ENCODE peak calls at places on chromosomes 11 and 22, in five cellular contexts. L is A549, X is HCT116, Q is GM23338, C is HepG2. Z is an unnamed sample.

GRCh38 chr22:42863349-42863911 is 6.4 kb upstream of the ARFGAP3 start:
- DNase-seq in L (peak), X (peak), Q (no peak), C (no peak), Z (no peak)

GRCh38 chr22:44645531-44645930 is 56.5 kb upstream of the PRR5 start:
- DNase-seq in L (no peak), X (no peak), Q (no peak), C (no peak), Z (peak)

GRCh38 chr22:22871536-22872278 is 15.9 kb upstream of the IGLL5 start:
- DNase-seq in L (no peak), X (no peak), Q (no peak), C (no peak), Z (no peak)

GRCh38 chr11:112756166-112756565 is 205.1 kb upstream of the NCAM1 start:
- DNase-seq in L (no peak), X (no peak), Q (no peak), C (no peak), Z (no peak)

GRCh38 chr11:125569913-125570621 is 790 bp downstream of the EI24 start:
- DNase-seq in L (no peak), X (no peak), Q (peak), C (no peak), Z (peak)

GRCh38 chr11:95912902-95913560 is 10.9 kb downstream of the MTMR2 start:
- DNase-seq in L (no peak), X (no peak), Q (no peak), C (no peak), Z (no peak)

GRCh38 chr11:23288001-23288783 is 427.9 kb upstream of the CCDC179 start:
- DNase-seq in L (no peak), X (no peak), Q (no peak), C (no peak), Z (no peak)

GRCh38 chr11:84558085-84558905 is 1068.8 kb downstream of the DLG2 start:
- DNase-seq in L (peak), X (peak), Q (peak), C (peak), Z (peak)

GRCh38 chr11:105151936-105152554 is 12.5 kb upstream of the CARD18 start:
- DNase-seq in L (no peak), X (no peak), Q (no peak), C (no peak), Z (no peak)

GRCh38 chr11:61657566-61657965 is 22.6 kb upstream of the DAGLA start:
- DNase-seq in L (no peak), X (no peak), Q (no peak), C (peak), Z (no peak)

GRCh38 chr22:46280063-46280817 is 12.4 kb downstream of the TTC38 start:
- DNase-seq in L (no peak), X (no peak), Q (no peak), C (no peak), Z (no peak)

GRCh38 chr11:17735823-17736772 is 1.5 kb downstream of the KCNC1 start:
- DNase-seq in L (no peak), X (no peak), Q (peak), C (no peak), Z (peak)

GRCh38 chr11:133934599-133935550 is 21.9 kb downstream of the IGSF9B start:
- DNase-seq in L (peak), X (peak), Q (no peak), C (peak), Z (peak)

GRCh38 chr11:33722579-33723234 is 13.5 kb downstream of the CD59 start:
- DNase-seq in L (peak), X (no peak), Q (no peak), C (no peak), Z (no peak)

GRCh38 chr11:83583953-83584352 is 297.8 kb upstream of the CCDC90B start:
- DNase-seq in L (no peak), X (no peak), Q (no peak), C (no peak), Z (no peak)

GRCh38 chr11:61838501-61838900 is 10.4 kb downstream of the FADS2 start:
- DNase-seq in L (no peak), X (no peak), Q (no peak), C (no peak), Z (no peak)

GRCh38 chr22:28792491-28793383 is 7.6 kb downstream of the XBP1 start:
- DNase-seq in L (no peak), X (no peak), Q (peak), C (no peak), Z (no peak)

GRCh38 chr22:43342347-43343261 is 568 bp downstream of the SCUBE1 start:
- DNase-seq in L (no peak), X (no peak), Q (peak), C (no peak), Z (peak)

GRCh38 chr11:119726150-119726553 is 2.8 kb downstream of the NECTIN1 start:
- DNase-seq in L (no peak), X (no peak), Q (no peak), C (no peak), Z (no peak)

GRCh38 chr11:65489061-65489705 is 9.7 kb upstream of the MALAT1 start:
- DNase-seq in L (peak), X (no peak), Q (peak), C (peak), Z (no peak)

GRCh38 chr22:36364255-36365019 is 23.3 kb downstream of the MYH9 start:
- DNase-seq in L (no peak), X (no peak), Q (no peak), C (no peak), Z (no peak)

GRCh38 chr11:66457826-66458225 is 8.9 kb upstream of the PELI3 start:
- DNase-seq in L (no peak), X (no peak), Q (no peak), C (no peak), Z (no peak)

GRCh38 chr11:130323452-130324448 is 9.0 kb upstream of the ZBTB44 start:
- DNase-seq in L (no peak), X (no peak), Q (no peak), C (no peak), Z (no peak)

GRCh38 chr11:118081241-118081958 is 4.5 kb downstream of the TMPRSS4 start:
- DNase-seq in L (no peak), X (no peak), Q (no peak), C (no peak), Z (no peak)

GRCh38 chr22:41920271-41920976 is 5.5 kb upstream of the SHISA8 start:
- DNase-seq in L (no peak), X (no peak), Q (no peak), C (no peak), Z (no peak)

GRCh38 chr11:7348432-7349298 is 97.0 kb downstream of the SYT9 start:
- DNase-seq in L (no peak), X (no peak), Q (peak), C (no peak), Z (peak)

GRCh38 chr11:64531906-64532312 is 59.1 kb upstream of the SLC22A12 start:
- DNase-seq in L (no peak), X (no peak), Q (no peak), C (no peak), Z (no peak)

GRCh38 chr22:33919591-33920501 is at the start of gene LARGE1:
- DNase-seq in L (peak), X (no peak), Q (peak), C (peak), Z (peak)

GRCh38 chr22:17578129-17578754 is 14.9 kb downstream of the SLC25A18 start:
- DNase-seq in L (no peak), X (no peak), Q (no peak), C (peak), Z (no peak)
- TF ChIP-seq REST in L (no peak), X (no peak), Q (no peak), C (no peak), Z (no peak)

GRCh38 chr22:39242809-39243442 is 1.9 kb downstream of the PDGFB start:
- DNase-seq in L (no peak), X (no peak), Q (peak), C (peak), Z (no peak)
- TF ChIP-seq REST in L (no peak), X (no peak), Q (no peak), C (no peak), Z (no peak)

DNA sequence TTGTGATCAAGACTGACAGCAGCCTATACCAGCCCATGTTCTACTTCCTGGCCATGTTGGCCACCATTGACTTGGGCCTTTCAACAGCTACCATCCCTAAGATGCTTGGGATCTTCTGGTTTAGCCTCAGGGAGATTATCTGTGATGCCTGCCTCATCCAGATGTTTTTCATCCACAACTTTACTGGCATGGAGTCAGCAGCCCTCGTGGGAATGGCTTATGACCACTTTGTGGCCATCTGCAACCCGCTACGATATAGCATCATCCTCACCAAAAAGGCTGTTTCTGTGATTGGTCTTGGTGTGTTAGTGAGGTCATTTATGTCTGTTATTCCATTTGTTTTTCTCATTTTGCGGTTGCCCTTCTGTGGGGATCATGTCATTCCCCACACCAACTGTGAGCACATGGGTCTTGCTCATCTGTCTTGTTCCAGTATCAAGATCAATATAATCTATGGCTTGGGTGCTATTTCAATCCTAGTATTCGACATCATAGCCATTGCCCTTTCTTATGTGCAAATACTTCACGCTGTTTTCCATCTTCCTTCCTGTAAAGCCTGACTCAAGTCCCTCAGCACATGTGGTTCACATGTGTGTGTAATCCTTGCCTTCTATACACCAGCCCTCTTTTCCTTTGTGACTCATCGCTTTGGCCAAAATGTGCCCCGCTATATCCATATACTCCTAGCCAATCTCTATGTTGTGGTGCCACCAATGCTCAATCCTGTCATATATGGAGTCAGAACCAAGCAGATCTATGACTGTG is 23.6 kb downstream of the OR52E1 start:
- DNase-seq in L (no peak), X (no peak), Q (no peak), C (no peak), Z (no peak)
- TF ChIP-seq REST in L (no peak), X (no peak), Q (no peak), C (no peak), Z (no peak)

DNA sequence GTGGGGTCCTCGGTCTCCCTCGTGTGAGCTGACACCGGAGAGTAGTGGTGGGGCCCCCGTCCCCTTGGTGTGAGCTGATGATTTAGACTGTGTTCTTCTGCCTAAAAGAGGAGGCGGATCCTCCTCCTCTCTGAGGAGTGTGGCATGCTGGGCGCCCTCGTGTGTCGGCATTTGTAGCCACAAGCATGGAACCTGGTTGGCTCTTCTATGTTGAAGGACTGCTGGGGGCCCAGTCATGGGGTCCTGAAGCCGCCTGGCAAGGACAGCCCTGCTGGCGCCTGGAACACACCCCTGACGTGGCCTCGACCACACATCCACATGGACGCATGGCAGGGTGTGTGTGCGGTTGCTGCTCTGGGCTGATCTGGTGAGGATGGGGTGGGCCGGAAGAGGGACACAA is 50.2 kb downstream of the AP2A2 start:
- DNase-seq in L (peak), X (no peak), Q (peak), C (peak), Z (peak)
- TF ChIP-seq REST in L (no peak), X (no peak), Q (no peak), C (no peak), Z (no peak)

DNA sequence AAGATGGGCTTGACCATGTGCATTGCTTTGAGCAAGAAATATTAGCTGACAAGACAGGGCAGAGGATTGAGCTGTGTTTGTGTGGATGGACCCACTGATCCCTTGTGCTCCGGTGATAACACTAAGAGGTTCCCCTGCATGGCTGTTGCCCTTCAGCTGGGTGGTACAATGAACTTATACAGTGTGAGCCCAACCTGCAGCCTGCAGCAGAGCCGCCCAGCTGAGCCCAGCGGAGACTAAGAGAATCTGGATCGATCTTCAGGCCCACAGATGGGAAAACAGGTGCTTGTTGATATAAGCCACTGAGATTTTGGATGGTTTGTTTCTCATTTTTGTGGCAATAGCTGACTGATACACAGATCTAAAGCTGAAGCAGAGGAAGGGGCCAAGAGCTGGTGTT is 177.4 kb upstream of the SYT13 start:
- DNase-seq in L (no peak), X (no peak), Q (no peak), C (no peak), Z (no peak)
- TF ChIP-seq REST in L (no peak), X (no peak), Q (no peak), C (no peak), Z (no peak)

DNA sequence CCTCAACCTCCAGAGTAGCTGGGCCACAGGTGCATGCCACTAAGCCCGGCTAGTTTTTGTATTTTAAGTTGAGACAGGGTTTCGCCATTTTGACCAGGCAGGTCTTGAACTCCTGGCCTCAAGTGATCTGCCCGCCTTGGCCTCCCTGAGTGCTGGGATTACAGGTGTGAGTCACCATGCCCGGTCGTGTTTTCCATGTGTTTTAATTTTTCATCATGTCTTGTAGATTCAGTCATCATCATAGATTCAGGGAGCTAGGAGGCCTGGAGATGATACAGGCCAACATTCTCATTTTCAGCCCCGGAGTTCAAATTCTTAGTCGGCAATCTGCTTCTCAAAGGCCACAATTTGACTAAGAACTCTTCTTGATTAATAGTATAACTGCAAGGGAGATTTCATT is 73.5 kb upstream of the GRAMD1B start:
- DNase-seq in L (no peak), X (no peak), Q (no peak), C (no peak), Z (no peak)
- TF ChIP-seq REST in L (no peak), X (no peak), Q (no peak), C (no peak), Z (no peak)

GRCh38 chr11:8828580-8829358 is 82.2 kb upstream of the AKIP1 start:
- DNase-seq in L (no peak), X (no peak), Q (no peak), C (no peak), Z (no peak)

GRCh38 chr11:8831861-8832260 is 79.1 kb upstream of the AKIP1 start:
- DNase-seq in L (no peak), X (no peak), Q (no peak), C (no peak), Z (no peak)

GRCh38 chr11:8830641-8831040 is 80.3 kb upstream of the AKIP1 start:
- DNase-seq in L (no peak), X (no peak), Q (no peak), C (no peak), Z (no peak)

GRCh38 chr11:8828055-8828454 is 82.9 kb upstream of the AKIP1 start:
- DNase-seq in L (no peak), X (no peak), Q (no peak), C (no peak), Z (no peak)

DNA sequence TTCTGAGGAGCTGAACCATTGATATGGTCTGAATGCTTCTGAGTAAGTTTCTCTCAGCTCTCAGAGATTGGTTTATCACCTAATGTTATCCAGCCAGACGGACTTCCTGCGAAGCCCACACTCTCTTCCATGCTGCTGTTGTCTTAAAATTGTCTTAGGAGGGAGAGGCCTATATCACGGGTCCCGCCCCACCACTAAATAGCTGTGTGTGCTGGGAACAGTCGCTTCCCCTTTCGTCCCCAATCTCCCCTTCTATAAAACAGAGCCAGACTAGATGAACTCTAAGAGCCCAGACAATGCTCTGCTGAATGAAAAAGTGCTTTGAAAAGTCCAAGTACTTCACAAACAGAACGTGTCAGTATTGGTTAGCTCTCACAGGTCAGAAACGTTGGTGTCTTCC is 81.4 kb upstream of the AKIP1 start:
- DNase-seq in L (no peak), X (no peak), Q (no peak), C (no peak), Z (no peak)
- TF ChIP-seq REST in L (no peak), X (no peak), Q (no peak), C (no peak), Z (no peak)

GRCh38 chr22:27377501-27377900 is 424.1 kb downstream of the MN1 start:
- DNase-seq in L (no peak), X (no peak), Q (no peak), C (no peak), Z (no peak)

GRCh38 chr22:27372364-27372763 is 429.2 kb downstream of the MN1 start:
- DNase-seq in L (no peak), X (no peak), Q (no peak), C (no peak), Z (no peak)

GRCh38 chr22:27370987-27371386 is 430.6 kb downstream of the MN1 start:
- DNase-seq in L (no peak), X (no peak), Q (no peak), C (no peak), Z (no peak)

GRCh38 chr22:27370281-27370680 is 431.3 kb downstream of the MN1 start:
- DNase-seq in L (no peak), X (no peak), Q (no peak), C (no peak), Z (no peak)

DNA sequence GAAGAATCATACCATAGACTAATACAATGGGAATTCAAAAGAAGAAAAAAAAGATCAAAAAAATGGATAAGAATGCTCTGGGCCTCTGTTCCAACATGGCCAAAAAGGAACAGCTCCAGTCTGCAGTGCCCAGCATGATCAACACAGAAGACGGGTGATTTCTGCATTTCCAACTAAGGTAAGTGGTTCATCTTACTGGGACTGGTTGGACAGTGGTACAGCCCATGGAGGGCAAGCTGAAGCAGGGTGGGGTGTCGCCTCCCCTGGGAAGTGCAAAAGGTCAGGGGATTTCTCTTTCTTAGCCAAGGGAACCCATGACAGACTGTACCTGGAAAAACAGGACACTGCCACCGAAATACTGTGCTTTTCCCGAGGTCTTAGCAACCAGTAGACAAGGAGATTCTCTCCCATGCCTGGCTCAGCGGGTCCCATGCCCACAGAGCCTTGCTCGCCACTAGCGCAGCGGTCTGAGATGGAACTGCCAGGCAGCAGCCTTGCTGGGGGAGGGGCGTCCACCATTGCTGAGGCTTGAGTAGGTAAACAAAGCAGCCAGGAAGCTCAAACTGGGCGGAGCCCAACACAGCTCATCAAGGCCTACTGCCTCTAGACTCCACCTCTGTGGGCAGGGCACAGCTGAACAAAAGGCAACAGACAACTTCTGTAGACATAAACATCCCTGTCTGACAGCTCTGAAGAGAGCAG is 428.4 kb downstream of the MN1 start:
- DNase-seq in L (no peak), X (no peak), Q (peak), C (peak), Z (no peak)
- TF ChIP-seq REST in L (no peak), X (no peak), Q (no peak), C (no peak), Z (no peak)